ENCODE peak calls at places on chromosomes 13 and 19, in six cellular contexts. F is dorsolateral prefrontal cortex, T is HTR-8/SVneo, K is NCI-H1436, S is dermis microvascular lymphatic vessel endothelial cell, R is IMR-90. Q is an unnamed sample.

GRCh38 chr19:39935262-39935661 is 828 bp upstream of the FCGBP start:
- DNase-seq in F (no peak), R (no peak), S (no peak), T (no peak), K (no peak), Q (no peak)

GRCh38 chr13:72437458-72437857 is 290.0 kb downstream of the MZT1 start:
- DNase-seq in F (no peak), K (no peak), S (no peak), T (no peak), R (peak; percentile 63), Q (peak; percentile 69)

GRCh38 chr13:69324109-69324886 is 783.3 kb upstream of the ATXN8OS start:
- DNase-seq in T (no peak), R (no peak), F (no peak), S (peak; percentile 0), K (peak; percentile 22), Q (no peak)

GRCh38 chr19:6979341-6979740 is 41.9 kb downstream of the MBD3L2B start:
- DNase-seq in R (no peak), S (no peak), F (no peak), K (no peak), T (no peak), Q (no peak)

GRCh38 chr19:5564930-5565329 is 2.8 kb downstream of the TINCR start:
- DNase-seq in S (no peak), R (no peak), K (no peak), T (no peak), F (no peak), Q (no peak)

GRCh38 chr13:38819053-38819452 is 132.2 kb downstream of the FREM2 start:
- DNase-seq in T (no peak), K (peak; percentile 4), F (no peak), R (no peak), S (peak; percentile 29), Q (peak; percentile 11)

GRCh38 chr13:43285891-43286602 is 262.7 kb downstream of the DNAJC15 start:
- DNase-seq in T (no peak), S (no peak), K (no peak), R (peak; percentile 68), F (peak; percentile 65), Q (peak; percentile 53)

GRCh38 chr19:18543814-18544475 is 572 bp upstream of the FKBP8 start:
- DNase-seq in R (peak; percentile 40), T (no peak), S (peak; percentile 34), K (peak; percentile 60), F (peak; percentile 40), Q (peak; percentile 73)

GRCh38 chr19:576768-577438 is 4.5 kb downstream of the BSG start:
- DNase-seq in R (no peak), S (no peak), T (no peak), K (no peak), F (peak; percentile 4), Q (no peak)

GRCh38 chr13:42028113-42028799 is 20.2 kb upstream of the DGKH start:
- DNase-seq in T (no peak), K (no peak), F (no peak), R (no peak), S (no peak), Q (peak; percentile 28)

GRCh38 chr19:1090731-1091543 is 4.2 kb downstream of the POLR2E start:
- DNase-seq in F (no peak), K (no peak), T (no peak), R (no peak), S (no peak), Q (no peak)

GRCh38 chr13:99856021-99856420 is 115.5 kb downstream of the ZIC5 start:
- DNase-seq in R (no peak), K (no peak), S (no peak), T (no peak), F (no peak), Q (no peak)

GRCh38 chr13:51585234-51585672 is 991 bp downstream of the WDFY2 start:
- DNase-seq in S (no peak), R (peak; percentile 24), T (no peak), F (no peak), K (no peak), Q (peak; percentile 33)

GRCh38 chr13:97298816-97299215 is 76.7 kb downstream of the MBNL2 start:
- DNase-seq in S (no peak), K (no peak), F (no peak), R (peak; percentile 47), T (no peak), Q (no peak)

GRCh38 chr13:44506719-44507118 is 69.4 kb downstream of the TSC22D1 start:
- DNase-seq in F (no peak), R (no peak), S (no peak), T (no peak), K (no peak), Q (no peak)

GRCh38 chr13:29936051-29936813 is 85.8 kb upstream of the UBL3 start:
- DNase-seq in K (no peak), F (no peak), T (no peak), S (no peak), R (no peak), Q (no peak)

GRCh38 chr13:91596832-91597231 is 198.4 kb downstream of the GPC5 start:
- DNase-seq in F (no peak), S (no peak), T (no peak), K (no peak), R (no peak), Q (no peak)

GRCh38 chr19:4058696-4059492 is 7.8 kb downstream of the ZBTB7A start:
- DNase-seq in T (no peak), F (peak; percentile 72), K (no peak), S (no peak), R (no peak), Q (no peak)

GRCh38 chr13:52428295-52428694 is 22.1 kb downstream of the VPS36 start:
- DNase-seq in T (no peak), S (peak; percentile 98), R (peak; percentile 70), F (no peak), K (no peak), Q (peak; percentile 72)

GRCh38 chr13:29471551-29471950 is 123.9 kb downstream of the SLC7A1 start:
- DNase-seq in S (no peak), F (no peak), R (no peak), T (no peak), K (no peak), Q (no peak)

GRCh38 chr19:16834747-16835146 is 5.5 kb downstream of the SIN3B start:
- DNase-seq in R (peak; percentile 28), T (no peak), S (peak; percentile 16), K (no peak), F (no peak), Q (peak; percentile 29)

GRCh38 chr19:55472463-55472862 is 4.0 kb upstream of the ZNF628 start:
- DNase-seq in K (no peak), T (no peak), F (no peak), S (no peak), R (peak; percentile 79), Q (peak; percentile 89)

GRCh38 chr19:7799640-7800355 is 30.2 kb upstream of the EVI5L start:
- DNase-seq in K (peak; percentile 49), R (peak; percentile 81), F (peak; percentile 81), S (peak; percentile 82), T (peak; percentile 61), Q (peak; percentile 68)

GRCh38 chr13:45713106-45713690 is 11.1 kb downstream of the CBY2 start:
- DNase-seq in F (no peak), S (no peak), T (no peak), K (no peak), R (no peak), Q (no peak)

GRCh38 chr13:88189724-88190123 is 518.6 kb downstream of the SLITRK5 start:
- DNase-seq in T (no peak), F (no peak), R (no peak), K (no peak), S (no peak), Q (no peak)

GRCh38 chr13:31827707-31828106 is 88.4 kb downstream of the RXFP2 start:
- DNase-seq in R (no peak), S (no peak), F (no peak), K (no peak), T (no peak), Q (peak; percentile 3)

GRCh38 chr13:26707122-26708006 is 53.2 kb downstream of the GPR12 start:
- DNase-seq in R (peak; percentile 58), F (peak; percentile 58), S (peak; percentile 57), K (peak; percentile 50), T (peak; percentile 50), Q (peak; percentile 57)

GRCh38 chr19:17522988-17523872 is 11.8 kb downstream of the PGLS start:
- DNase-seq in F (no peak), S (peak; percentile 18), K (no peak), T (no peak), R (no peak), Q (no peak)

GRCh38 chr19:50550594-50550966 is 17.7 kb downstream of the LRRC4B start:
- DNase-seq in R (no peak), T (no peak), F (no peak), K (no peak), S (no peak), Q (no peak)

GRCh38 chr19:53847555-53847954 is 20.1 kb upstream of the MYADM start:
- DNase-seq in R (no peak), F (no peak), T (no peak), K (no peak), S (no peak), Q (no peak)

GRCh38 chr19:17687857-17688784 is at the start of gene UNC13A:
- DNase-seq in T (peak; percentile 62), K (peak; percentile 42), F (peak; percentile 89), R (peak; percentile 29), S (peak; percentile 48), Q (peak; percentile 36)

GRCh38 chr19:54106716-54107115 is 4.1 kb downstream of the NDUFA3 start:
- DNase-seq in S (no peak), K (no peak), T (no peak), F (no peak), R (no peak), Q (no peak)

GRCh38 chr19:31539386-31539785 is 190.2 kb upstream of the TSHZ3 start:
- DNase-seq in S (no peak), R (no peak), K (no peak), T (no peak), F (no peak), Q (no peak)

GRCh38 chr13:50375792-50376191 is 360.5 kb downstream of the KCNRG start:
- DNase-seq in T (no peak), K (no peak), F (no peak), R (peak; percentile 68), S (no peak), Q (peak; percentile 90)

GRCh38 chr13:98496239-98496668 is 80.7 kb downstream of the STK24 start:
- DNase-seq in T (no peak), K (no peak), R (peak; percentile 46), F (no peak), S (no peak), Q (no peak)

GRCh38 chr13:22127277-22128143 is 456.6 kb downstream of the FGF9 start:
- DNase-seq in K (no peak), T (no peak), F (no peak), R (peak; percentile 24), S (no peak), Q (no peak)